ENCODE peak calls at places on chromosomes 16 and 17, in six cellular contexts. Y is GM12878, U is A549, P is K562, N is endothelial cell of umbilical vein, R is HepG2. Q is an unnamed sample.

GRCh38 chr16:69417537-69418199 is 6.8 kb upstream of the CYB5B start:
- DNase-seq in U (peak), Y (no peak), R (peak), N (peak), P (no peak), Q (no peak)

GRCh38 chr16:3536851-3537250 is 36.0 kb downstream of the CLUAP1 start:
- DNase-seq in U (no peak), P (no peak), N (no peak), Y (no peak), R (no peak), Q (no peak)

GRCh38 chr16:83701494-83701893 is 106.3 kb upstream of the HSBP1 start:
- DNase-seq in N (peak), R (peak), U (no peak), Y (no peak), P (peak), Q (peak)

GRCh38 chr17:17298108-17298507 is 5.1 kb upstream of the NT5M start:
- DNase-seq in Y (no peak), U (no peak), R (no peak), N (no peak), P (no peak), Q (no peak)

GRCh38 chr16:50153648-50154368 is 702 bp downstream of the TENT4B start:
- DNase-seq in Y (no peak), N (peak), R (no peak), U (peak), P (peak), Q (peak)

GRCh38 chr17:1087381-1088241 is 90.7 kb downstream of the TIMM22 start:
- DNase-seq in Y (no peak), P (peak), R (no peak), N (peak), U (peak), Q (no peak)

GRCh38 chr17:49992191-49992932 is 2.7 kb downstream of the DLX3 start:
- DNase-seq in Y (no peak), N (no peak), P (no peak), U (no peak), R (no peak), Q (no peak)

GRCh38 chr17:29145289-29146058 is 34.7 kb downstream of the MYO18A start:
- DNase-seq in N (peak), P (peak), U (peak), Y (no peak), R (peak), Q (peak)

GRCh38 chr16:16083421-16084156 is 134.2 kb downstream of the ABCC1 start:
- DNase-seq in P (peak), R (peak), Y (no peak), U (peak), N (no peak), Q (peak)

GRCh38 chr16:27320261-27321012 is 6.7 kb downstream of the IL4R start:
- DNase-seq in Y (no peak), R (no peak), U (no peak), N (no peak), P (no peak), Q (no peak)

GRCh38 chr17:27038676-27039075 is 255.2 kb upstream of the WSB1 start:
- DNase-seq in N (no peak), P (peak), U (no peak), Y (no peak), R (peak), Q (peak)

GRCh38 chr17:1012823-1013728 is 16.1 kb downstream of the TIMM22 start:
- DNase-seq in R (no peak), U (no peak), N (no peak), Y (no peak), P (no peak), Q (no peak)

GRCh38 chr16:87108941-87109340 is 208.3 kb downstream of the C16orf95 start:
- DNase-seq in R (no peak), Y (no peak), P (no peak), N (no peak), U (no peak), Q (no peak)

GRCh38 chr16:31291376-31291775 is 31.6 kb downstream of the ITGAM start:
- DNase-seq in P (no peak), N (no peak), U (no peak), Y (no peak), R (no peak), Q (no peak)

GRCh38 chr16:8528471-8528870 is 61.8 kb downstream of the TMEM114 start:
- DNase-seq in N (no peak), U (no peak), Y (no peak), R (no peak), P (no peak), Q (no peak)

GRCh38 chr17:55577011-55577586 is 65.8 kb upstream of the SMIM36 start:
- DNase-seq in Y (peak), R (no peak), P (no peak), U (no peak), N (peak), Q (peak)

GRCh38 chr17:33871720-33872535 is 383.2 kb upstream of the CCL2 start:
- DNase-seq in P (peak), U (peak), N (no peak), R (no peak), Y (no peak), Q (peak)

GRCh38 chr16:83054302-83054701 is 427.5 kb downstream of the CDH13 start:
- DNase-seq in N (peak), U (no peak), P (no peak), R (no peak), Y (no peak), Q (no peak)

GRCh38 chr16:55349867-55350266 is 25.9 kb downstream of the IRX6 start:
- DNase-seq in Y (no peak), N (no peak), U (no peak), P (no peak), R (no peak), Q (no peak)

GRCh38 chr16:53945996-53946395 is 242.0 kb downstream of the FTO start:
- DNase-seq in N (peak), P (peak), Y (no peak), R (peak), U (peak), Q (peak)

GRCh38 chr17:39461911-39462641 is 790 bp downstream of the CDK12 start:
- DNase-seq in R (peak), Y (peak), P (peak), U (no peak), N (peak), Q (peak)

GRCh38 chr16:66159987-66160386 is 206.5 kb upstream of the CDH5 start:
- DNase-seq in P (no peak), U (no peak), R (no peak), N (no peak), Y (no peak), Q (no peak)

GRCh38 chr17:71926746-71927398 is 193.9 kb upstream of the SOX9 start:
- DNase-seq in Y (no peak), U (no peak), N (no peak), P (no peak), R (no peak), Q (no peak)

GRCh38 chr17:67994827-67995567 is 1.3 kb downstream of the C17orf58 start:
- DNase-seq in R (no peak), N (peak), U (peak), P (no peak), Y (no peak), Q (peak)

GRCh38 chr16:55480228-55480655 is 1.2 kb downstream of the MMP2 start:
- DNase-seq in Y (no peak), R (no peak), N (peak), P (no peak), U (no peak), Q (peak)

GRCh38 chr16:68146583-68146982 is 61.4 kb downstream of the NFATC3 start:
- DNase-seq in Y (no peak), N (peak), R (peak), U (no peak), P (no peak), Q (peak)

GRCh38 chr16:82979406-82980111 is 352.8 kb downstream of the CDH13 start:
- DNase-seq in N (peak), U (no peak), P (no peak), Y (no peak), R (no peak), Q (no peak)

GRCh38 chr16:53576228-53576627 is 73.2 kb upstream of the AKTIP start:
- DNase-seq in U (no peak), P (no peak), Y (no peak), R (no peak), N (no peak), Q (no peak)

GRCh38 chr17:30095507-30096244 is 20.9 kb upstream of the NSRP1 start:
- DNase-seq in N (peak), P (peak), R (peak), Y (peak), U (peak), Q (peak)

GRCh38 chr17:39863918-39864746 is at the start of gene IKZF3:
- DNase-seq in Y (no peak), N (peak), U (peak), P (peak), R (peak), Q (peak)

GRCh38 chr17:67503184-67503583 is 126.1 kb downstream of the PITPNC1 start:
- DNase-seq in R (no peak), Y (no peak), N (no peak), U (no peak), P (no peak), Q (no peak)

GRCh38 chr16:57638381-57638780 is 10.0 kb downstream of the ADGRG1 start:
- DNase-seq in U (no peak), P (no peak), R (no peak), Y (no peak), N (no peak), Q (no peak)

GRCh38 chr16:57636184-57636583 is 7.8 kb downstream of the ADGRG1 start:
- DNase-seq in Y (no peak), R (no peak), P (no peak), U (no peak), N (no peak), Q (no peak)

GRCh38 chr16:57637020-57637419 is 8.6 kb downstream of the ADGRG1 start:
- DNase-seq in Y (no peak), R (no peak), U (no peak), N (no peak), P (no peak), Q (peak)

GRCh38 chr16:57637965-57638364 is 9.5 kb downstream of the ADGRG1 start:
- DNase-seq in Y (no peak), U (no peak), R (no peak), N (no peak), P (no peak), Q (no peak)

GRCh38 chr16:57637424-57637823 is 9.0 kb downstream of the ADGRG1 start:
- DNase-seq in Y (no peak), P (no peak), U (no peak), N (peak), R (no peak), Q (no peak)
- TF ChIP-seq MAX in Y (no peak), P (no peak), U (no peak), N (no peak), R (no peak), Q (no peak)

GRCh38 chr16:28528463-28528867 is 10.3 kb downstream of the NUPR1 start:
- DNase-seq in R (peak), Y (no peak), P (no peak), N (no peak), U (no peak), Q (no peak)
- TF ChIP-seq CTCF in R (no peak), Y (no peak), P (no peak), N (no peak), U (no peak), Q (no peak)

DNA sequence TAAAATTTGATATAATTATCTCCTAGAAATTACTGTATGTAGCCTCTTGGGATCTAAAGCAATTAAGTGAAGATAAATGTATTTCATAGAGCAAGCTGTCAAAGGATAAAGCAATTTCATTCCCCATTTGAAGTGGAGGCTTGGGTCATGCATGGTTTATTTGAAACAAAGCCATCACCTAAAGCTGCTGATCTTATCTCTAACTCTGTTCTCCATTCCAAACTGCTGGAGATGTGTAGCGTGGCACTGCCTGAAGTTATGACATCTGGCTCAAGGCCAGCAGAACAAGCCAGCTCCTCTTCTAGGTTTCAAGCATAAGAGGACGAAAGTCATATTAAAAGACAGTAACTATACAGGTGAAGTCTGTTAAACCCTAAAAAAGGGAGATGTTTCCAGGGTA is 83.9 kb downstream of the HIC1 start:
- DNase-seq in N (peak), R (peak), P (peak), Y (peak), U (no peak), Q (peak)
- TF ChIP-seq MYC in N (no peak), R (no peak), P (no peak), Y (no peak), U (no peak), Q (no peak)

DNA sequence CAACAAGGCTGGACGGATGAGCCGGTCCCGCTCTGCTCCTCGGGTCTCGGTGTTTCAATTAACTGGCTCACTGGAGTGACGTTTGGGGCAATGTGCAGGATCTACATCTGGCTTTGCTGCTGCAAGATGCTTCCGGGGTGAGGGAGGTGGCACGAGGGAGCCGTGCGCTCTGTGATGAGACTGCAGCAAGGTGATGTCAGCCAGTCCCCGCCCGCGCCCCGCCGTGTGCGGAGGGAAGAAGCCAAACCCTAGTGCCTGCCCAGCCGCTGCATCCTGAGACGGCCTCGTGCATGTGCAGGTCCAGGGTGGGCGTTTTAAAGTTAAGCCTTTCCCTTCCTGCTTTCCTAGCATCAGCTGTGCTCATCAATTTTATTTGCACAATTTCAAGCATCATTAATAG is 44.4 kb downstream of the MGAT5B start:
- DNase-seq in Y (no peak), N (no peak), P (no peak), R (no peak), U (no peak), Q (no peak)
- TF ChIP-seq MAX in Y (no peak), N (no peak), P (no peak), R (no peak), U (no peak), Q (no peak)

GRCh38 chr16:73028263-73028662 is 19.7 kb downstream of the ZFHX3 start:
- DNase-seq in N (peak), Y (no peak), P (no peak), R (no peak), U (no peak), Q (no peak)

GRCh38 chr16:73028721-73029361 is 19.1 kb downstream of the ZFHX3 start:
- DNase-seq in P (no peak), Y (no peak), N (no peak), U (no peak), R (no peak), Q (no peak)

GRCh38 chr16:73032548-73033270 is 15.2 kb downstream of the ZFHX3 start:
- DNase-seq in R (no peak), P (no peak), Y (peak), U (no peak), N (no peak), Q (no peak)

GRCh38 chr16:73033271-73033998 is 14.5 kb downstream of the ZFHX3 start:
- DNase-seq in R (no peak), P (no peak), U (no peak), Y (no peak), N (no peak), Q (no peak)

GRCh38 chr16:73031155-73031866 is 16.6 kb downstream of the ZFHX3 start:
- DNase-seq in R (no peak), Y (no peak), N (no peak), U (no peak), P (no peak), Q (no peak)
- TF ChIP-seq CTCF in R (peak), Y (no peak), N (no peak), U (no peak), P (no peak), Q (no peak)